ENCODE peak calls at places on chromosomes 5 and 9, in four cellular contexts. O, P, X and I are unnamed samples.

GRCh38 chr9:134390537-134390936 is 64.3 kb downstream of the RXRA start:
- DNase-seq in O (no peak), P (no peak), X (no peak), I (no peak)

GRCh38 chr5:115262066-115262404 is 642 bp downstream of the PGGT1B start:
- DNase-seq in O (no peak), P (no peak), X (no peak), I (peak; percentile 2)

GRCh38 chr5:138448481-138449398 is 9.9 kb downstream of the REEP2 start:
- DNase-seq in O (no peak), P (no peak), X (peak; percentile 48), I (peak; percentile 81)

GRCh38 chr9:110179734-110180133 is 28.2 kb downstream of the C9orf152 start:
- DNase-seq in O (no peak), P (peak; percentile 40), X (peak; percentile 86), I (peak; percentile 44)

GRCh38 chr9:86684148-86684547 is 263.2 kb downstream of the GAS1 start:
- DNase-seq in O (no peak), P (no peak), X (no peak), I (no peak)

GRCh38 chr5:37777472-37778135 is 62.2 kb downstream of the GDNF start:
- DNase-seq in O (no peak), P (no peak), X (no peak), I (no peak)

GRCh38 chr9:128008171-128008570 is 27.4 kb upstream of the EEIG1 start:
- DNase-seq in O (no peak), P (no peak), X (no peak), I (no peak)

GRCh38 chr9:89605181-89606048 is 603 bp downstream of the GADD45G start:
- DNase-seq in O (peak; percentile 68), P (no peak), X (peak; percentile 52), I (no peak)

GRCh38 chr9:33852216-33852826 is 35.4 kb downstream of the UBE2R2 start:
- DNase-seq in O (peak; percentile 59), P (no peak), X (peak; percentile 56), I (no peak)

GRCh38 chr9:33202552-33203300 is 35.6 kb upstream of the B4GALT1 start:
- DNase-seq in O (no peak), P (peak; percentile 44), X (peak; percentile 94), I (peak; percentile 49)

GRCh38 chr5:42520957-42521356 is 97.7 kb downstream of the GHR start:
- DNase-seq in O (no peak), P (no peak), X (no peak), I (no peak)

GRCh38 chr9:106953166-106953565 is 90.2 kb downstream of the ZNF462 start:
- DNase-seq in O (no peak), P (no peak), X (peak; percentile 85), I (no peak)

GRCh38 chr5:166625210-166625865 is 1666.1 kb upstream of the WWC1 start:
- DNase-seq in O (no peak), P (no peak), X (peak; percentile 11), I (no peak)

GRCh38 chr5:67619636-67620035 is 423.0 kb upstream of the CD180 start:
- DNase-seq in O (no peak), P (no peak), X (no peak), I (no peak)

GRCh38 chr9:86708918-86709835 is 238.1 kb downstream of the GAS1 start:
- DNase-seq in O (no peak), P (no peak), X (no peak), I (no peak)

GRCh38 chr5:125612356-125613149 is 810.7 kb upstream of the GRAMD2B start:
- DNase-seq in O (no peak), P (no peak), X (no peak), I (no peak)

GRCh38 chr9:32703635-32704034 is 68.2 kb upstream of the TAF1L start:
- DNase-seq in O (no peak), P (no peak), X (no peak), I (no peak)

GRCh38 chr5:112420111-112420864 is 1.2 kb upstream of the EPB41L4A start:
- DNase-seq in O (peak; percentile 83), P (peak; percentile 10), X (peak; percentile 47), I (peak; percentile 28)

GRCh38 chr5:57267796-57268195 is 93.9 kb downstream of the GPBP1 start:
- DNase-seq in O (no peak), P (no peak), X (peak; percentile 25), I (no peak)

GRCh38 chr5:16992444-16992843 is 56.4 kb upstream of the MYO10 start:
- DNase-seq in O (no peak), P (no peak), X (no peak), I (peak; percentile 18)

GRCh38 chr9:136026266-136026942 is 65.2 kb upstream of the UBAC1 start:
- DNase-seq in O (no peak), P (no peak), X (no peak), I (no peak)

GRCh38 chr5:140194662-140195061 is 19.7 kb downstream of the CYSTM1 start:
- DNase-seq in O (no peak), P (no peak), X (no peak), I (no peak)

GRCh38 chr9:126673689-126674364 is 60.1 kb downstream of the LMX1B start:
- DNase-seq in O (no peak), P (no peak), X (no peak), I (no peak)

GRCh38 chr5:95826949-95827595 is 4.5 kb upstream of the GLRX start:
- DNase-seq in O (no peak), P (no peak), X (no peak), I (no peak)

GRCh38 chr5:33588654-33589372 is 148.0 kb downstream of the TARS1 start:
- DNase-seq in O (no peak), P (no peak), X (no peak), I (no peak)

GRCh38 chr9:134892221-134892620 is 11.6 kb downstream of the FCN2 start:
- DNase-seq in O (no peak), P (no peak), X (no peak), I (no peak)

GRCh38 chr5:34923694-34924461 is 5.5 kb upstream of the DNAJC21 start:
- DNase-seq in O (no peak), P (peak; percentile 72), X (peak; percentile 91), I (peak; percentile 80)

GRCh38 chr5:10518352-10518751 is 45.5 kb upstream of the ANKRD33B start:
- DNase-seq in O (no peak), P (no peak), X (peak; percentile 78), I (peak; percentile 91)

GRCh38 chr5:51416149-51416548 is 32.9 kb downstream of the ISL1 start:
- DNase-seq in O (no peak), P (no peak), X (no peak), I (no peak)

GRCh38 chr9:93308158-93308602 is 124.2 kb downstream of the WNK2 start:
- DNase-seq in O (no peak), P (no peak), X (no peak), I (no peak)

GRCh38 chr5:124161286-124161685 is 585.2 kb downstream of the ZNF608 start:
- DNase-seq in O (no peak), P (no peak), X (no peak), I (no peak)

GRCh38 chr5:142421158-142421617 is 96.4 kb upstream of the SPRY4 start:
- DNase-seq in O (no peak), P (no peak), X (no peak), I (no peak)

GRCh38 chr9:133485531-133486260 is 6.8 kb upstream of the SLC2A6 start:
- DNase-seq in O (no peak), P (no peak), X (no peak), I (no peak)

DNA sequence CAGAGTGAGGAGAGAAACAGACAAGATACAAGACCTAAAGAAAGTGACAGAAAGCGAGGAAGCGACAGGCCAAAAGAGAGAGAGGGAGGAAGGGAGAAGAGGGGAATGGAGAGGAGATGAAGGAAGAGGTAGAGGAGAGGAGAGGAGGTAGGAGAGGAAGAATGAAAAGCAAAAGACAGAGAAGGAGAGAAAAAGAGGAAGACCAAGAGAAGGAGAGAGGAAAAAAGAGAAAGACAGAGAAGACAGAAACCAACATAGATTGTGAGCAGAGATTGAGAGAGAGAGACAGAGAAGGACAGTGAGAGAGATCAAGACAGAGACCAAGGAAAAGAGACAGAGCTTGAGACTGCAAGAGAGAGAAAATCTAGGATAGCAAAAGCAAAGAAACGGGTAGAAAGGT is 58.6 kb upstream of the FNIP1 start:
- DNase-seq in O (no peak), P (no peak), X (no peak), I (no peak)
- H3K4me3 ChIP-seq in O (no peak overlapping the region), P (no peak overlapping the region), X (no peak overlapping the region), I (no peak overlapping the region)

DNA sequence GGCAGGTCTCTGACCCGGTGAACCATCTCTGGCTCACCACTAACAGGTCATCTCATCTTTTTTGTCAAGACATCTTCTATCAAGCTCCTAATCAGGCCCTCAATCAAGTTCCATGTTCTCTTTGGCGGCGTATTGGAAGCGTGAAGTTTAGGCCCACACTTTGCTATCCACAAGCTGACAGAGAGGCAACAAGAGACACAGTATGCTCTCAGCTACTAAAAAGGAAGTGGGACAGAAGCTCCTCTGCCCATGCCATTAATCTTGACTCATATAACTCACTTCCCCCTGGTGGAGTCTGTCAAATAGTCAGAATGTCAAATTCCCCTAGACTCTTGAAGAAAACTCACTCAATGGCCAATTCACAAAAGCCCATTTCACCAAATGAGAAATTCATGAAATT is 77.6 kb upstream of the TMC1 start:
- DNase-seq in O (no peak), P (no peak), X (peak; percentile 10), I (no peak)
- TF ChIP-seq CTCF in O (no peak), P (no peak), X (no peak), I (no peak)

DNA sequence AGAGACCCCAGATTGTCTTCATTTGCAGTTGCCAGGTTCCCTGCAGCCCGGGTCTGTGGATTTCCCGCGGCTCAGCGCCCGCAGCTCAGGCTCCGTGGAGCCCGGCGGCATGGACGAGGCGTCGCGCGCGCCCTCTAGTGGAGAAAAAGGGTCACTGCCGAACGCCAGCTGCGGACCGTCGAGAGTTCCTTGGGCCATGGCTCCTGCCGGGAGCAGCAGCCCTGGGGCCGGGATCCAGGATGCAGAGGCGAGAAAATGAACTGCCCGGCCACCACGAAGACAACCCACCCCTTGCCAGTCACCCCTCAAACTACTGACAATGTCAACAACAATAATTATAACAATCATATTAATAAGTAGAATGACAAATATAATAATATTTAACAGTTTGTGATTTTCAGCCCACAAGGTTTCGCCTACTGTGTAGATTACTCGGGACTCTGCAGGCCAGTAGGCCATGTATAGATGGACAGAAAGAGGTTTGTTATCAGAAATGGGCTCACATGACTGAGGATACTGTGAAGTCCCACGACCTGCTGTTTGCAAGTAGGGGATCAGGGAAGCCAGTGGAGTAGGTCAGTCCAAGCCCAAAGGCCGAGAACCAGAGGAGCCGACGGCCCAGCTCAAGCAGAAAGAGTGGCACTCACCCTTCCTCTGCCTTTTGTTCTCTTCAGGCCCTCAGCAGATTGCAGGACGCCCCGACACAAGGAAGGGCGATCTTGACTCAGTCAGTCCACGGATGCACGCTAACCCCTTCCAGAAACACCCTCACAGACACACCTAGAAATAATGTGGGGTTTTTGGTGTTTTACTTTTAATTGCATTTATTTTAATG is 43.1 kb downstream of the BOD1 start:
- DNase-seq in O (peak; percentile 75), P (no peak), X (peak; percentile 47), I (peak; percentile 22)
- H3K4me3 ChIP-seq in O (no peak overlapping the region), P (no peak overlapping the region), X (peak overlapping the region; percentile 29), I (no peak overlapping the region)

DNA sequence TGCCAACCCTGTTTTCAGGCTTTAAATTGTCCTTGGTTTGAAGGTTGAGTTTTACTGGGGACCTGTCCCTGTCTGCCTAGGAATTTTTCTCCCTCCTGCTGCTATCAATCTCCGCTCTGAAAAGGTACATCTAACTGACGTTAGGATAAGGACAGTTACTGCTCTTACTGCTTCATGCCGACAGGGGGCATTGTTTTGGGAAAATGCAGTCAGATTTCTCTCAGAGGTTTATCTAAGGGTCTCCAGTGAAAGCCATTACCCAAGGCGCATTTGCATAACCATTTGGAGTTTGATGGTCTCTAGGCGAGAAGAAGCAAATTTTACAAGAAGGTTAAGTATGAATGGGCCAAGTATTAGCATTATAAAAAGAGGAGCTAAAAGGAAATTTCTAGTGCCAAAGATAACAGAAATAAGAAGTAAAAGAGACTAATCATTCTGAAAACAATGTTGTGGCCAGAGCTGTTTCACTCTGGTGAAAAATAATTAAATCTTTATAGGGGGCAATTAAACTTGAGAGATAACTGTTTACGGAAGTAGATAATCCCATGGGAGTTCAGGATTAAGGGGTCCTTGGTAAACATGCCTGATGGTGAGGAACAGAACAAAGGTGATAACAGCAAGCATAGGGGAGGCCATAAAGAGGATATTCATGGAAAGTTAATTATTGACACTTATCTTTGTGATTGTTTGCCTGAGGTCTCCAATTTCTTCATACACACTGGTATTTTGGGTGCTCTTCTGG is 605.0 kb downstream of the MTRR start:
- DNase-seq in O (no peak), P (no peak), X (no peak), I (no peak)
- TF ChIP-seq CTCF in O (no peak), P (peak; percentile 23), X (peak; percentile 6), I (no peak)